ENCODE peak calls at places on chromosome 1, in five cellular contexts. Y, F, M, O and H are unnamed samples.
A peak's percentile ranks its signal among the peaks of the same experiment; 100 is the strongest.

GRCh38 chr1:155051342-155051776 is 243 bp downstream of the ADAM15 start:
- DNase-seq in Y (no peak), F (no peak), M (peak; percentile 24), O (no peak), H (no peak)

GRCh38 chr1:161069731-161070270 is at the start of gene ARHGAP30:
- DNase-seq in Y (peak; percentile 88), F (no peak), M (no peak), O (peak; percentile 98), H (peak; percentile 88)

GRCh38 chr1:151197863-151198253 is 494 bp upstream of the PIP5K1A start:
- DNase-seq in Y (no peak), F (peak; percentile 58), M (no peak), O (no peak), H (no peak)

GRCh38 chr1:228830185-228830953 is 95.1 kb downstream of the RHOU start:
- DNase-seq in Y (no peak), F (peak; percentile 46), M (no peak), O (no peak), H (no peak)

GRCh38 chr1:1687846-1688245 is 4.7 kb downstream of the SLC35E2B start:
- DNase-seq in Y (no peak), F (no peak), M (no peak), O (no peak), H (no peak)

GRCh38 chr1:22712502-22713271 is 2.0 kb downstream of the EPHB2 start:
- DNase-seq in Y (no peak), F (peak; percentile 23), M (no peak), O (no peak), H (no peak)

GRCh38 chr1:72283204-72284083 is 1.1 kb upstream of the NEGR1 start:
- DNase-seq in Y (no peak), F (peak; percentile 67), M (peak; percentile 67), O (peak; percentile 7), H (no peak)

GRCh38 chr1:182337736-182338571 is 53.6 kb downstream of the GLUL start:
- DNase-seq in Y (no peak), F (no peak), M (no peak), O (no peak), H (no peak)

GRCh38 chr1:2587071-2587859 is 688 bp downstream of the PRXL2B start:
- DNase-seq in Y (no peak), F (no peak), M (peak; percentile 38), O (peak; percentile 57), H (no peak)

GRCh38 chr1:2258996-2259395 is 30.9 kb downstream of the SKI start:
- DNase-seq in Y (peak; percentile 70), F (no peak), M (no peak), O (peak; percentile 73), H (peak; percentile 55)

GRCh38 chr1:173403996-173404395 is 73.1 kb upstream of the PRDX6 start:
- DNase-seq in Y (no peak), F (no peak), M (no peak), O (no peak), H (no peak)

GRCh38 chr1:74811421-74812179 is 78.6 kb downstream of the TYW3 start:
- DNase-seq in Y (no peak), F (peak; percentile 19), M (no peak), O (no peak), H (no peak)

GRCh38 chr1:83920320-83920719 is 78.6 kb downstream of the TTLL7 start:
- DNase-seq in Y (no peak), F (no peak), M (no peak), O (no peak), H (no peak)

GRCh38 chr1:101732221-101732620 is 264.5 kb downstream of the OLFM3 start:
- DNase-seq in Y (no peak), F (peak; percentile 37), M (no peak), O (no peak), H (no peak)

GRCh38 chr1:116268211-116268610 is 104.8 kb upstream of the ATP1A1 start:
- DNase-seq in Y (no peak), F (peak; percentile 62), M (no peak), O (peak; percentile 39), H (no peak)

GRCh38 chr1:33334081-33334552 is 13.2 kb upstream of the A3GALT2 start:
- DNase-seq in Y (no peak), F (no peak), M (no peak), O (no peak), H (no peak)

GRCh38 chr1:145747398-145748247 is 28.3 kb downstream of the CD160 start:
- DNase-seq in Y (no peak), F (no peak), M (no peak), O (no peak), H (no peak)

GRCh38 chr1:110650623-110651022 is 24.1 kb downstream of the KCNA3 start:
- DNase-seq in Y (no peak), F (no peak), M (no peak), O (no peak), H (no peak)

GRCh38 chr1:51784997-51785421 is 93.5 kb downstream of the NRDC start:
- DNase-seq in Y (no peak), F (peak; percentile 42), M (no peak), O (no peak), H (no peak)

GRCh38 chr1:179742717-179743678 is at the start of gene FAM163A:
- DNase-seq in Y (no peak), F (peak; percentile 32), M (peak; percentile 46), O (no peak), H (no peak)

GRCh38 chr1:65393345-65393744 is 27.1 kb upstream of the LEPR start:
- DNase-seq in Y (no peak), F (no peak), M (no peak), O (peak; percentile 94), H (no peak)

GRCh38 chr1:178209935-178210334 is 116.0 kb downstream of the RASAL2 start:
- DNase-seq in Y (no peak), F (no peak), M (no peak), O (no peak), H (no peak)

GRCh38 chr1:163561570-163562295 is 240.0 kb downstream of the NUF2 start:
- DNase-seq in Y (no peak), F (peak; percentile 15), M (peak; percentile 51), O (no peak), H (no peak)

GRCh38 chr1:15684468-15685283 is 556 bp downstream of the PLEKHM2 start:
- DNase-seq in Y (peak; percentile 27), F (peak; percentile 50), M (peak; percentile 23), O (peak; percentile 44), H (peak; percentile 11)

GRCh38 chr1:160741092-160741501 is 2.0 kb downstream of the SLAMF7 start:
- DNase-seq in Y (no peak), F (no peak), M (no peak), O (no peak), H (no peak)

GRCh38 chr1:224245188-224245587 is 62.1 kb downstream of the DEGS1 start:
- DNase-seq in Y (peak; percentile 23), F (no peak), M (no peak), O (peak; percentile 85), H (no peak)

GRCh38 chr1:13809461-13810159 is 109.6 kb downstream of the PRDM2 start:
- DNase-seq in Y (no peak), F (no peak), M (no peak), O (peak; percentile 15), H (no peak)

GRCh38 chr1:234593771-234594504 is 16.0 kb downstream of the IRF2BP2 start:
- DNase-seq in Y (no peak), F (no peak), M (no peak), O (no peak), H (no peak)

GRCh38 chr1:234597894-234598293 is 12.1 kb downstream of the IRF2BP2 start:
- DNase-seq in Y (peak; percentile 66), F (peak; percentile 52), M (no peak), O (peak; percentile 81), H (peak; percentile 31)

GRCh38 chr1:234598974-234599616 is 10.9 kb downstream of the IRF2BP2 start:
- DNase-seq in Y (no peak), F (peak; percentile 27), M (no peak), O (no peak), H (no peak)

GRCh38 chr1:234593109-234593508 is 16.9 kb downstream of the IRF2BP2 start:
- DNase-seq in Y (no peak), F (no peak), M (no peak), O (no peak), H (no peak)

DNA sequence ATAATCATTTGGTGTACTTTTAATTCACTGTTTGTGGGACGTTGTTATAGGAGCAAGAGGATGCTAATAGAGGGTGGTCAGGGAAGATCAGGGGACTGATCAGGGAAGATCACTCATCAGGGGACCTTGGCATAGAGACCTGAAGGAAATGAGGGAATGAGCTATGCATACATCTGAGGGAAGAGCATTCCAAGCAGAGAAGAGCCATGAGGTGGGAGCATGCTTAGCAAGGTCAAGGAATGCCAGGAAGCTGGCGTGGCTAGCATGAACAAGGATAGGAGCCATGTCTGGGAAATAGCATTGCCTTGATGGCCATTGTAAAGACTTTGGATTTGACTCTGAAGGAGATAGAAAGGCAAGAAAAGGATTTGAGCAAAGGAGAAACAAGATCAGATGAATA is 14.1 kb downstream of the IRF2BP2 start:
- DNase-seq in Y (no peak), F (no peak), M (no peak), O (no peak), H (no peak)
- H3K9me3 ChIP-seq in Y (no peaks in the 10 kb centered on the region), F (no peaks in the 10 kb centered on the region), M (peaks cover 3% of the 10 kb centered on the region), O (no peaks in the 10 kb centered on the region), H (no peaks in the 10 kb centered on the region)

DNA sequence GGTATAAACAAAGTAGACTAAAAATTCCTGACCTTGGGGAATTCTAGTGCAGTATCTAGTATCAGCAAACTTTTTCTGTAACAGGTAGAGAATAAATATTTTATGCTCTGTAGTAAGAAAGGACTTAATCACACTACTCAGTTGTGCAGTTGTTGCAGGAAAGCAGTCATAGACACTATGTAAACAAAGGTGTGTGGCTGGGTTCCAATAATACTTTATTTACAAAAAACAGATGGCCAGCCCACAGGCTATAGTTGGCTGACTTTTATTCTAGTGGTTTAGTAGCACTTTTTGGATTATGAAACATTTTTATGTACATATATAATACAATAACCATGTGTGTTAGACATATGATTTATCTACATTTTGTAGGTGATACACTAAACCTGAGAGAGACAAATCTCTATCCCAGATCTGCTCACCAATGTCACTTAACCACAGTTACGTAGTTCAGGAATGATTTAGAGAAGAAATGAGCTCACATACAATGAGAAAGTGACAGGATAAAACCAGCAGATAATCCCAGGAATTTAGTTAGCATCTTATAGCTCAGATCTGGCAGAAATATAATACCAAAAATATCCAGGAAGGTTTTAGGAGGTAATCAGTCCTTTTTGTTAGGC is 56.1 kb downstream of the MIER1 start:
- DNase-seq in Y (no peak), F (no peak), M (no peak), O (no peak), H (no peak)
- H3K4me3 ChIP-seq in Y (peak overlapping the region; percentile 38), F (no peak overlapping the region), M (no peak overlapping the region), O (peak overlapping the region; percentile 82), H (no peak overlapping the region)

DNA sequence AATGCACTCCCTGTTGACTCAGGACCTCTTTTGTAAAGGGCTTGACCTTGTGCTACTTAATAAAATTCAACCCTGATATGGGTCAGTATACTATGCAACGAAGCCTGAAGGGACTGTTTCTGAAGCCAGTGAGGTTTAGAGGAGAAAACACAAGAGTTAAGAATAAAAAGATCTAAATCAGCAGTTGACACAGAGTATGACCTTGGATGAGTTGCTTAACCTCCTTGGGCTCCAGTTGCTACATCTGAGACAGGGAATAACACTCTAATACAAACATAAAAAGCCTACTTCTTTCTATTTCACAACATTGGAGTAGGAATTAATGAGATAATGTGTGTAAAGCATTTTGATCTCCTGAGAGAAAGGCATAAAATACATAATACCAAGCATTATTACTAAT is 882.4 kb upstream of the ADGRL2 start:
- DNase-seq in Y (no peak), F (no peak), M (no peak), O (no peak), H (no peak)
- H3K9me3 ChIP-seq in Y (no peaks in the 10 kb centered on the region), F (no peaks in the 10 kb centered on the region), M (peaks cover 11% of the 10 kb centered on the region), O (peaks cover 3% of the 10 kb centered on the region), H (no peaks in the 10 kb centered on the region)

GRCh38 chr1:222867316-222867715 is 52.5 kb downstream of the DISP1 start:
- DNase-seq in Y (no peak), F (no peak), M (no peak), O (no peak), H (no peak)

GRCh38 chr1:222861057-222861456 is 46.2 kb downstream of the DISP1 start:
- DNase-seq in Y (no peak), F (no peak), M (no peak), O (peak; percentile 11), H (no peak)

GRCh38 chr1:222865718-222866117 is 50.9 kb downstream of the DISP1 start:
- DNase-seq in Y (no peak), F (no peak), M (no peak), O (no peak), H (no peak)
- H3K4me3 ChIP-seq in Y (no peak overlapping the region), F (no peak overlapping the region), M (no peak overlapping the region), O (no peak overlapping the region), H (no peak overlapping the region)